ENCODE peak calls at places on chromosomes 11 and 22, in ten cellular contexts. A is H9, Z is GM23338, E is WTC11, D is neural crest cell, R is AG04449, Y is brain microvascular endothelial cell, M is fibroblast of lung, G is A549, L is HFFc6. V is an unnamed sample.
A peak's percentile ranks its signal among the peaks of the same experiment; 100 is the strongest.

GRCh38 chr22:29231971-29232959 is 26.6 kb downstream of the EMID1 start:
- DNase-seq in A (no peak), Z (no peak), E (no peak), D (no peak), R (no peak), Y (no peak), M (no peak), G (no peak), L (no peak), V (no peak)

GRCh38 chr11:124807660-124808270 is 7.6 kb upstream of the MSANTD2 start:
- DNase-seq in A (no peak), Z (no peak), E (no peak), D (no peak), R (no peak), Y (no peak), M (no peak), G (no peak), L (no peak), V (no peak)

GRCh38 chr22:23838686-23839468 is at the start of gene DERL3:
- DNase-seq in A (peak; percentile 100), Z (peak; percentile 100), E (peak; percentile 99), D (peak; percentile 97), R (peak; percentile 46), Y (peak; percentile 99), M (peak; percentile 98), G (peak; percentile 91), L (peak; percentile 92), V (peak; percentile 81)

GRCh38 chr11:69958308-69958707 is 119.8 kb upstream of the ANO1 start:
- DNase-seq in A (no peak), Z (no peak), E (no peak), D (no peak), R (peak; percentile 23), Y (peak; percentile 82), M (peak; percentile 91), G (no peak), L (peak; percentile 52), V (no peak)

GRCh38 chr22:20439928-20440575 is 2.4 kb upstream of the SCARF2 start:
- DNase-seq in A (no peak), Z (no peak), E (no peak), D (no peak), R (no peak), Y (no peak), M (no peak), G (no peak), L (no peak), V (no peak)

GRCh38 chr11:93329936-93330445 is 551 bp upstream of the DEUP1 start:
- DNase-seq in A (peak; percentile 62), Z (peak; percentile 68), E (peak; percentile 36), D (peak; percentile 13), R (no peak), Y (no peak), M (peak; percentile 9), G (no peak), L (no peak), V (no peak)

GRCh38 chr11:128759597-128759996 is 65.7 kb downstream of the FLI1 start:
- DNase-seq in A (no peak), Z (no peak), E (no peak), D (no peak), R (peak; percentile 78), Y (peak; percentile 83), M (peak; percentile 87), G (no peak), L (peak; percentile 79), V (no peak)

GRCh38 chr11:17391493-17392355 is 3.3 kb upstream of the KCNJ11 start:
- DNase-seq in A (no peak), Z (no peak), E (no peak), D (no peak), R (no peak), Y (no peak), M (no peak), G (no peak), L (no peak), V (no peak)

GRCh38 chr22:39658367-39658766 is 87.8 kb downstream of the CACNA1I start:
- DNase-seq in A (no peak), Z (no peak), E (no peak), D (no peak), R (no peak), Y (no peak), M (no peak), G (peak; percentile 29), L (no peak), V (no peak)

GRCh38 chr11:111974451-111974850 is 37.3 kb downstream of the DIXDC1 start:
- DNase-seq in A (no peak), Z (no peak), E (no peak), D (no peak), R (no peak), Y (no peak), M (no peak), G (no peak), L (no peak), V (no peak)

GRCh38 chr11:111976614-111977140 is 39.5 kb downstream of the DIXDC1 start:
- DNase-seq in A (no peak), Z (peak; percentile 78), E (peak; percentile 35), D (no peak), R (no peak), Y (no peak), M (peak; percentile 24), G (no peak), L (no peak), V (no peak)

GRCh38 chr11:111977141-111978027 is 40.2 kb downstream of the DIXDC1 start:
- DNase-seq in A (peak; percentile 71), Z (peak; percentile 57), E (peak; percentile 64), D (peak; percentile 38), R (no peak), Y (peak; percentile 29), M (peak; percentile 57), G (no peak), L (peak; percentile 26), V (no peak)

GRCh38 chr11:111976119-111976518 is 39.0 kb downstream of the DIXDC1 start:
- DNase-seq in A (no peak), Z (peak; percentile 3), E (no peak), D (no peak), R (no peak), Y (no peak), M (no peak), G (no peak), L (no peak), V (no peak)

GRCh38 chr11:111975076-111975806 is 38.1 kb downstream of the DIXDC1 start:
- DNase-seq in A (no peak), Z (no peak), E (no peak), D (no peak), R (no peak), Y (no peak), M (no peak), G (peak; percentile 4), L (no peak), V (no peak)
- TF ChIP-seq CTCF in A (no peak), Z (peak; percentile 27), E (no peak), D (no peak), R (no peak), Y (no peak), M (peak; percentile 14), G (no peak), L (peak; percentile 56), V (peak; percentile 21)

DNA sequence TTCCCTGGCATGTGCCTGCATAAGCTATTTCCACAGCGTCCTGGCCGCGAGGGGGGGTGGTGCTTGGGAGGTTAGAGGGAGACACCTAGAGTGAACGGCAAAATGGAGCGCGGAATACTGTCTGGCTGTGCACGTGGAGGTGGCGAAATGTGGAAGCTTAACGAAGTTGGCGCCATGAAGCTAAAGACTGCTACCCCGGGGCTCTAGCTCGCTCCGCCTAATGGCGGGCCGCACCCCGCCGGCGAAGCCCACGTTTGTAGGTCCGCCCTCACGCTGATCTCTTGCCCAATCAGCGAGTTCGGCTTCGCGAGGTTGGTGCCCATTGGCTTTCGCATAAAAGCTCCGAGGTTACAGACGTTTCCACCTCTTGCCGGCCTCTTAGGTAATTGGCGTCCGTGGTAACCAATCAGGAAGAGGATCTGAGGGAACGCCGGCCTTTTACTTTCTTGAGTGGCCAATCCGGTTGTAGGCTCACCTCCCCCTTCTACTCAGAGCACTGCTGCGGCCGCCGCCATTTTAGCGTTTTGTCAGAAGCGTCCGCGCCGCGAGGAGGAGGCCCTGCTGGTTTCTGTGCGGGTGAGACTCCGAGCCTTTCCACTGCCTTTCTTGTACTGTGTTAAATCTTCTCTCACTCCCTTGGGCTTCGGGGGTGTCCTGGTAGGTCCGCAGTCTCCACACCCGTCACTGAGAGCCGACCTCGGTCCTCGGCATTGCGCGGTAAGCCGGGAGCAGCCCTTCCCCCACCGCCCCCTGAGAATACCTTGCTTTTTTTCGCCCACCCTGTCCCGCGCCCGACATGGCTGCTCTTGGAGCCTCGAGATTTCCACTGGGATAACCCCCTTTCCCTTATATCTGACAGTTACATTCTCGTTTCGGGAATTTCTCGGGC is at the start of gene RBM4:
- DNase-seq in A (peak; percentile 99), Z (peak; percentile 100), E (peak; percentile 97), D (peak; percentile 93), R (peak; percentile 99), Y (peak; percentile 100), M (peak; percentile 100), G (peak; percentile 100), L (peak; percentile 100), V (peak; percentile 100)
- TF ChIP-seq CTCF in A (no peak), Z (peak; percentile 0), E (no peak), D (no peak), R (no peak), Y (peak; percentile 39), M (no peak), G (peak; percentile 6), L (peak; percentile 48), V (peak; percentile 8)

GRCh38 chr11:134592391-134592990 is 180.4 kb upstream of the B3GAT1 start:
- DNase-seq in A (peak; percentile 78), Z (peak; percentile 88), E (peak; percentile 84), D (peak; percentile 71), R (no peak), Y (peak; percentile 37), M (no peak), G (peak; percentile 21), L (no peak), V (no peak)
- TF ChIP-seq CTCF in A (peak; percentile 88), Z (peak; percentile 97), E (peak; percentile 71), D (peak; percentile 74), R (no peak), Y (peak; percentile 16), M (no peak), G (peak; percentile 5), L (peak; percentile 13), V (no peak)

GRCh38 chr22:35160268-35160667 is 94.3 kb downstream of the ISX start:
- DNase-seq in A (no peak), Z (no peak), E (no peak), D (no peak), R (no peak), Y (no peak), M (no peak), G (no peak), L (no peak), V (no peak)

GRCh38 chr22:35154937-35155387 is 89.0 kb downstream of the ISX start:
- DNase-seq in A (peak; percentile 93), Z (peak; percentile 96), E (peak; percentile 86), D (peak; percentile 60), R (no peak), Y (peak; percentile 49), M (peak; percentile 36), G (peak; percentile 64), L (peak; percentile 20), V (peak; percentile 4)

GRCh38 chr22:35152316-35152715 is 86.4 kb downstream of the ISX start:
- DNase-seq in A (peak; percentile 41), Z (peak; percentile 37), E (peak; percentile 22), D (no peak), R (no peak), Y (no peak), M (no peak), G (no peak), L (no peak), V (no peak)

GRCh38 chr22:35156945-35157344 is 91.0 kb downstream of the ISX start:
- DNase-seq in A (no peak), Z (no peak), E (no peak), D (no peak), R (no peak), Y (no peak), M (no peak), G (no peak), L (no peak), V (no peak)

GRCh38 chr22:35155403-35156025 is 89.6 kb downstream of the ISX start:
- DNase-seq in A (no peak), Z (peak; percentile 69), E (peak; percentile 24), D (no peak), R (no peak), Y (no peak), M (no peak), G (no peak), L (no peak), V (no peak)
- TF ChIP-seq CTCF in A (peak; percentile 42), Z (peak; percentile 67), E (no peak), D (no peak), R (no peak), Y (no peak), M (no peak), G (no peak), L (no peak), V (no peak)